ENCODE peak calls at places on chromosomes 2 and 18, in six cellular contexts. J, Z, V, G, R and A are unnamed samples.
A peak's percentile ranks its signal among the peaks of the same experiment; 100 is the strongest.

GRCh38 chr2:8324164-8324848 is 357.6 kb upstream of the ID2 start:
- DNase-seq in J (no peak), R (peak; percentile 39), G (no peak), Z (no peak), V (no peak), A (peak; percentile 68)

GRCh38 chr2:200901459-200902072 is 12.4 kb downstream of the NIF3L1 start:
- DNase-seq in J (peak; percentile 73), V (peak; percentile 92), Z (no peak), R (peak; percentile 87), G (peak; percentile 71), A (peak; percentile 76)

GRCh38 chr2:137964066-137964858 is at the start of gene HNMT:
- DNase-seq in G (no peak), Z (peak; percentile 19), V (no peak), J (peak; percentile 4), R (peak; percentile 45), A (no peak)

GRCh38 chr2:129793326-129793955 is 186.0 kb upstream of the RAB6C start:
- DNase-seq in V (no peak), R (no peak), J (no peak), Z (no peak), G (no peak), A (no peak)

GRCh38 chr2:126634273-126634861 is 21.6 kb upstream of the GYPC start:
- DNase-seq in R (no peak), Z (no peak), J (no peak), V (peak; percentile 29), G (no peak), A (no peak)

GRCh38 chr2:237692601-237693079 is 65.3 kb downstream of the LRRFIP1 start:
- DNase-seq in G (peak; percentile 25), R (peak; percentile 49), Z (no peak), V (peak; percentile 39), J (no peak), A (no peak)

GRCh38 chr2:237073552-237073951 is 12.1 kb upstream of the COPS8 start:
- DNase-seq in J (no peak), Z (no peak), R (no peak), G (no peak), V (no peak), A (no peak)

GRCh38 chr2:25375371-25375988 is 33.8 kb upstream of the DNMT3A start:
- DNase-seq in Z (no peak), J (no peak), G (no peak), V (no peak), R (no peak), A (peak; percentile 6)

GRCh38 chr2:128178650-128179460 is 87.9 kb downstream of the UGGT1 start:
- DNase-seq in V (peak; percentile 42), Z (peak; percentile 59), R (peak; percentile 65), J (peak; percentile 16), G (peak; percentile 29), A (peak; percentile 57)

GRCh38 chr2:138476940-138477339 is 24.6 kb upstream of the SPOPL start:
- DNase-seq in R (peak; percentile 20), J (no peak), Z (no peak), V (peak; percentile 11), G (no peak), A (no peak)

GRCh38 chr2:219679041-219679440 is 51.6 kb downstream of the SLC4A3 start:
- DNase-seq in J (no peak), G (no peak), Z (no peak), R (no peak), V (no peak), A (no peak)

GRCh38 chr2:126244937-126245336 is 411.0 kb upstream of the GYPC start:
- DNase-seq in J (peak; percentile 73), R (peak; percentile 77), V (peak; percentile 41), G (no peak), Z (peak; percentile 19), A (peak; percentile 68)

GRCh38 chr2:27025861-27026851 is 6.6 kb upstream of the TMEM214 start:
- DNase-seq in V (no peak), G (no peak), J (no peak), R (no peak), Z (no peak), A (no peak)

GRCh38 chr2:240132651-240132980 is 3.5 kb downstream of the COPS9 start:
- DNase-seq in G (no peak), R (no peak), V (no peak), Z (no peak), J (no peak), A (no peak)

GRCh38 chr2:33073018-33073417 is 126.3 kb downstream of the LTBP1 start:
- DNase-seq in V (no peak), Z (no peak), R (no peak), J (no peak), G (no peak), A (no peak)

GRCh38 chr2:193539188-193539587 is 1344.5 kb upstream of the TMEFF2 start:
- DNase-seq in V (no peak), Z (no peak), G (no peak), R (no peak), J (no peak), A (no peak)

GRCh38 chr2:112864072-112864471 is 27.5 kb upstream of the IL1B start:
- DNase-seq in G (no peak), V (no peak), J (no peak), R (no peak), Z (no peak), A (no peak)

GRCh38 chr18:24827500-24827899 is 367.1 kb downstream of the HRH4 start:
- DNase-seq in J (no peak), Z (no peak), G (no peak), R (no peak), V (no peak), A (no peak)

GRCh38 chr18:23994361-23994902 is 20.1 kb upstream of the TTC39C start:
- DNase-seq in J (no peak), V (no peak), G (peak; percentile 44), Z (no peak), R (no peak), A (peak; percentile 62)

GRCh38 chr2:134762508-134762907 is 43.7 kb upstream of the TMEM163 start:
- DNase-seq in J (no peak), Z (no peak), R (no peak), V (no peak), G (no peak), A (no peak)

GRCh38 chr2:144140896-144141295 is 379.0 kb downstream of the ZEB2 start:
- DNase-seq in J (no peak), Z (no peak), G (no peak), V (no peak), R (no peak), A (no peak)

GRCh38 chr2:216426938-216427337 is 14.7 kb downstream of the SMARCAL1 start:
- DNase-seq in Z (no peak), R (no peak), G (no peak), J (no peak), V (no peak), A (no peak)

GRCh38 chr18:21117385-21118135 is 5.9 kb upstream of the ROCK1 start:
- DNase-seq in R (no peak), J (no peak), Z (no peak), G (no peak), V (no peak), A (no peak)

GRCh38 chr2:100321881-100322820 is at the start of gene LONRF2:
- DNase-seq in R (peak; percentile 41), V (no peak), G (no peak), J (no peak), Z (peak; percentile 57), A (peak; percentile 51)

GRCh38 chr2:225400060-225400511 is 576 bp downstream of the NYAP2 start:
- DNase-seq in J (peak; percentile 47), R (peak; percentile 79), G (no peak), V (peak; percentile 5), Z (peak; percentile 13), A (peak; percentile 65)

GRCh38 chr2:39738941-39739340 is 40.1 kb downstream of the THUMPD2 start:
- DNase-seq in R (no peak), V (no peak), J (no peak), Z (no peak), G (no peak), A (no peak)

DNA sequence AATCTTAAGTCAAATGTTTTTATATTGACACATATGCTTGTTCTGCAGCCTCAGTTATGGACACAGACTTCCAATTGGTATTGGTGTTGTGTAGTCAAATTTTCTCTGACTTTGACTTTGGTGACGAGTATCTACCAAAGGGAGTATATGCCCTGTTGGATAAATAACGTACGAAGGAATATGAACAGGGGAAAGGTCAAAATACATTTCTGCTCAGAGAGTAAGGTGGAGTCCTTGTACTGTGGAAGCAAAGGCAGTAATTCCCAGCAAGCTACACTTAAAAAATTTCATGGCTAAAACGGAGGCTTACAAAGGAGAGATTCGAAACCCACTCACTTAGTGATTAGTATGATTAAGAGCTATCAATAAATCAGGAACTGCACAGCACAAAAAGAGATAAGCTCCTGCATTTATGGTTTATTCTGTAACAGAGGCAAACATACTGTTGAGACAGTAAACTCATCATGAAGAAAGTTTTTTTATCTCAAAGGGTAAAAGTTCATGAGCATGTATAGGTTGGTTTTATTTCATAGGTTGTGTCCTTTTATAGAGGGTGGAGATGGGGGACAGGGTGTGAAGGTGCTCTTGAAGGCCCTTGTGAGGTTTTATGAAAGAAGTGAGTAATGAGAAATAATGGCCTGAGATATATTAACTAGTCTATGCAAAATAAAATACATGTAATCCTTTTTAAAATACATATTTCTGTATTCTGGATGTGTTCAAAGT is 142.7 kb downstream of the CD226 start:
- DNase-seq in Z (no peak), J (no peak), R (no peak), V (no peak), G (no peak), A (no peak)
- H3K36me3 ChIP-seq in Z (no peaks in the 10 kb centered on the region), J (no peaks in the 10 kb centered on the region), R (no peaks in the 10 kb centered on the region), V (no peaks in the 10 kb centered on the region), G (no peaks in the 10 kb centered on the region), A (no peaks in the 10 kb centered on the region)

GRCh38 chr18:1261054-1261453 is 356.4 kb downstream of the ADCYAP1 start:
- DNase-seq in V (no peak), Z (no peak), G (no peak), J (no peak), R (no peak), A (no peak)
- H3K9me3 ChIP-seq in V (no peaks in the 10 kb centered on the region), Z (peaks cover 13% of the 10 kb centered on the region), G (no peaks in the 10 kb centered on the region), J (no peaks in the 10 kb centered on the region), R (no peaks in the 10 kb centered on the region), A (no peaks in the 10 kb centered on the region)

DNA sequence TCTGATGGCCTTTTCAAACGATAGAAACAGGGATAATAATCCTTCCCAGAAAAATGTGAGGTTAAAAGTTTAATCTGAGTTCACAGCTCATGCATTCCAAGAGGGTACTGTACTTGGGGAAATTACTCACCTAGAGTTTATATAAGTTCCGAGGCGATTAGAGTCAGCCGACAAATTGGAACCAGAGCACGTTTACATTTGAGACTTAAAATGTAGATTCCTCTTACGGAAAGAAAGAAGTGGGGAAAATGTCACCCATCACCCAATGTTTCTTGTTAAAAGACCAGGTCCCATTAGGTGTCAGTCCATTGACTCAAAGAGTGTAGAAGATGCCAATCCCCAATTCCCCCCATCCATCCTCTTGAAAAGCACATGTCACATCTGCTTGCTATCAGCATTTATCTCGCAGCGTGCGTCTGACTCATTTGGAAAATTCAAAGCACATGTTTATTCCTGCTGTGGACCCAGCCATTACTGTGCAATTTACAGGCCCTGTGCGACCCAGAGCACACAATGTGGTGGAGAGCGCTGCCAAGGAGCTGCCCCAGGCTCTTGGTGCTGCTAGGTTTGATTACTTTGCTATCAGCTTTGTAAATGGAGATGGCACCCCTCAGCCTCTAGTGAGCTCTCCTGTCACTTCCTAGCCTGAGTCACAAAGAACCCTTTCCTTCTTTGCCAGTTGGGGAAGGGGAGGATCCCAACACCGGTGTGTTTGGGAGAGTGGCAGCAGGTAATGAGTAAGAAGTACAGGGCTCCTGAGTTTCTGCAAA is 104.8 kb downstream of the COLEC12 start:
- DNase-seq in J (no peak), R (no peak), Z (no peak), V (no peak), G (no peak), A (no peak)
- H3K27ac ChIP-seq in J (no peak overlapping the region), R (peak overlapping the region; percentile 58), Z (no peak overlapping the region), V (no peak overlapping the region), G (no peak overlapping the region), A (no peak overlapping the region)

GRCh38 chr18:51066273-51066672 is 36.3 kb downstream of the SMAD4 start:
- DNase-seq in R (no peak), J (no peak), G (no peak), V (no peak), Z (no peak), A (no peak)
- H3K36me3 ChIP-seq in R (peaks cover 45% of the 10 kb centered on the region), J (no peaks in the 10 kb centered on the region), G (peaks cover 26% of the 10 kb centered on the region), V (peaks cover 48% of the 10 kb centered on the region), Z (no peaks in the 10 kb centered on the region), A (peaks cover 87% of the 10 kb centered on the region)